ENCODE peak calls at places on chromosomes 3 and 15, in five cellular contexts. E is sigmoid colon; N is CD4-positive, alpha-beta T cell; G is A549; Q is neural crest cell. B is an unnamed sample.

GRCh38 chr3:17808994-17809393 is 66.6 kb upstream of the TBC1D5 start:
- DNase-seq in E (no peak), N (no peak), G (no peak), Q (no peak), B (no peak)

GRCh38 chr3:15405448-15406050 is 21.8 kb downstream of the METTL6 start:
- DNase-seq in E (no peak), N (no peak), G (peak), Q (no peak), B (peak)

GRCh38 chr3:64224826-64225606 is at the start of gene PRICKLE2:
- DNase-seq in E (peak), N (no peak), G (peak), Q (peak), B (peak)

GRCh38 chr15:82043726-82044372 is 2.0 kb downstream of the MEX3B start:
- DNase-seq in E (peak), N (no peak), G (no peak), Q (no peak), B (no peak)

GRCh38 chr3:136753112-136753939 is 1.1 kb upstream of the STAG1 start:
- DNase-seq in E (no peak), N (no peak), G (no peak), Q (no peak), B (no peak)

GRCh38 chr3:194976049-194976451 is 290.4 kb downstream of the FAM43A start:
- DNase-seq in E (no peak), N (no peak), G (no peak), Q (no peak), B (no peak)

GRCh38 chr15:90099072-90099867 is 3.0 kb downstream of the IDH2 start:
- DNase-seq in E (no peak), N (no peak), G (no peak), Q (no peak), B (no peak)

GRCh38 chr15:32918481-32919026 is 200.8 kb downstream of the GREM1 start:
- DNase-seq in E (no peak), N (no peak), G (no peak), Q (no peak), B (no peak)

GRCh38 chr3:123229145-123229544 is 27.4 kb downstream of the SEC22A start:
- DNase-seq in E (no peak), N (no peak), G (peak), Q (no peak), B (no peak)

GRCh38 chr15:89770041-89770440 is 6.1 kb upstream of the MESP2 start:
- DNase-seq in E (no peak), N (no peak), G (no peak), Q (no peak), B (no peak)

GRCh38 chr3:156547637-156548036 is 7.3 kb downstream of the SSR3 start:
- DNase-seq in E (no peak), N (no peak), G (no peak), Q (no peak), B (no peak)

GRCh38 chr3:143974181-143974876 is 2.7 kb downstream of the DIPK2A start:
- DNase-seq in E (no peak), N (no peak), G (no peak), Q (no peak), B (peak)

B was measured in pons.